ENCODE peak calls at places on chromosome 21, in seven cellular contexts. I is stimulated activated CD4-positive, alpha-beta T cell treated with anti-CD3 and anti-CD28 coated beads, Interleukin-4, amount 100 ng/mL, for 48 hours; U is ACHN; D is IMR-90; Q is T-helper 22 cell; N is HTR-8/SVneo; C is hypothalamus. B is an unnamed sample.

GRCh38 chr21:42666023-42666747 is 12.8 kb downstream of the PDE9A start:
- DNase-seq in I (peak; percentile 61), U (no peak), D (no peak), Q (no peak), N (no peak), C (no peak), B (no peak)

GRCh38 chr21:18801468-18801867 is 397.9 kb upstream of the TMPRSS15 start:
- DNase-seq in I (no peak), U (peak; percentile 1), D (no peak), Q (no peak), N (peak; percentile 18), C (no peak), B (no peak)

GRCh38 chr21:39979321-39979720 is 112.1 kb downstream of the PCP4 start:
- DNase-seq in I (no peak), U (no peak), D (no peak), Q (no peak), N (no peak), C (no peak), B (no peak)

GRCh38 chr21:31162827-31163226 is 124.6 kb upstream of the KRTAP19-8 start:
- DNase-seq in I (no peak), U (no peak), D (peak; percentile 70), Q (no peak), N (no peak), C (no peak), B (peak; percentile 62)

GRCh38 chr21:40839551-40839950 is 7.4 kb downstream of the DSCAM start:
- DNase-seq in I (no peak), U (no peak), D (no peak), Q (no peak), N (no peak), C (no peak), B (no peak)

GRCh38 chr21:32532636-32533035 is 52.7 kb downstream of the TCP10L start:
- DNase-seq in I (no peak), U (no peak), D (no peak), Q (no peak), N (no peak), C (no peak), B (no peak)

GRCh38 chr21:31034378-31034777 is 3.9 kb downstream of the KRTAP19-8 start:
- DNase-seq in I (no peak), U (no peak), D (no peak), Q (no peak), N (no peak), C (no peak), B (no peak)

GRCh38 chr21:45278156-45278911 is 9.4 kb downstream of the POFUT2 start:
- DNase-seq in I (no peak), U (no peak), D (no peak), Q (no peak), N (no peak), C (no peak), B (no peak)

GRCh38 chr21:15848632-15849031 is 118.8 kb downstream of the USP25 start:
- DNase-seq in I (no peak), U (no peak), D (peak; percentile 76), Q (no peak), N (peak; percentile 5), C (no peak), B (peak; percentile 72)

GRCh38 chr21:28936721-28937120 is 56.0 kb downstream of the LTN1 start:
- DNase-seq in I (no peak), U (no peak), D (no peak), Q (no peak), N (no peak), C (no peak), B (no peak)

GRCh38 chr21:21163904-21164303 is 165.7 kb downstream of the NCAM2 start:
- DNase-seq in I (no peak), U (peak; percentile 67), D (peak; percentile 82), Q (no peak), N (peak; percentile 42), C (no peak), B (peak; percentile 74)

GRCh38 chr21:16070207-16070651 is 340.4 kb downstream of the USP25 start:
- DNase-seq in I (no peak), U (no peak), D (no peak), Q (no peak), N (no peak), C (peak; percentile 42), B (no peak)

GRCh38 chr21:45146301-45146700 is 71.9 kb downstream of the ADARB1 start:
- DNase-seq in I (no peak), U (no peak), D (no peak), Q (no peak), N (no peak), C (no peak), B (no peak)

GRCh38 chr21:32392880-32393676 is at the start of gene URB1:
- DNase-seq in I (peak; percentile 97), U (peak; percentile 75), D (peak; percentile 65), Q (peak; percentile 86), N (peak; percentile 87), C (peak; percentile 93), B (peak; percentile 72)

GRCh38 chr21:29342394-29342957 is 43.8 kb downstream of the BACH1 start:
- DNase-seq in I (peak; percentile 52), U (no peak), D (peak; percentile 99), Q (no peak), N (peak; percentile 86), C (no peak), B (peak; percentile 98)

GRCh38 chr21:45969921-45970673 is 11.5 kb upstream of the COL6A1 start:
- DNase-seq in I (no peak), U (no peak), D (no peak), Q (no peak), N (no peak), C (no peak), B (no peak)

GRCh38 chr21:29217818-29218252 is 80.9 kb upstream of the BACH1 start:
- DNase-seq in I (no peak), U (no peak), D (peak; percentile 99), Q (no peak), N (peak; percentile 66), C (no peak), B (peak; percentile 95)

GRCh38 chr21:27126140-27126539 is 159.3 kb upstream of the ADAMTS5 start:
- DNase-seq in I (no peak), U (no peak), D (no peak), Q (no peak), N (no peak), C (no peak), B (no peak)

GRCh38 chr21:22855581-22855980 is 1857.4 kb downstream of the NCAM2 start:
- DNase-seq in I (no peak), U (no peak), D (no peak), Q (no peak), N (no peak), C (no peak), B (no peak)

GRCh38 chr21:45142916-45143315 is 68.5 kb downstream of the ADARB1 start:
- DNase-seq in I (no peak), U (no peak), D (no peak), Q (no peak), N (no peak), C (no peak), B (no peak)

GRCh38 chr21:16124397-16125130 is 394.8 kb downstream of the USP25 start:
- DNase-seq in I (no peak), U (no peak), D (peak; percentile 89), Q (no peak), N (peak; percentile 59), C (no peak), B (peak; percentile 82)

GRCh38 chr21:26732442-26733221 is 112.6 kb downstream of the ADAMTS1 start:
- DNase-seq in I (peak; percentile 4), U (peak; percentile 41), D (peak; percentile 57), Q (no peak), N (peak; percentile 34), C (peak; percentile 35), B (peak; percentile 94)